ENCODE peak calls at places on chromosomes 2 and 18, in nine cellular contexts. E, T, A, S, Q, H, R, M and O are unnamed samples.

GRCh38 chr2:102050854-102051391 is 59.2 kb downstream of the IL1R2 start:
- DNase-seq in E (peak; percentile 87), T (peak; percentile 72), A (peak; percentile 83), S (no peak), Q (no peak), H (no peak), R (peak; percentile 66), M (peak; percentile 97), O (peak; percentile 98)

GRCh38 chr2:11068079-11068741 is 87.1 kb upstream of the SLC66A3 start:
- DNase-seq in E (no peak), T (no peak), A (no peak), S (no peak), Q (no peak), H (no peak), R (no peak), M (no peak), O (no peak)

GRCh38 chr18:56517761-56518160 is 120.6 kb downstream of the TXNL1 start:
- DNase-seq in E (no peak), T (no peak), A (no peak), S (no peak), Q (no peak), H (no peak), R (no peak), M (no peak), O (no peak)

GRCh38 chr2:127569274-127570065 is 34.0 kb downstream of the MYO7B start:
- DNase-seq in E (peak; percentile 83), T (no peak), A (no peak), S (no peak), Q (no peak), H (no peak), R (no peak), M (peak; percentile 59), O (peak; percentile 75)

GRCh38 chr18:54958711-54959625 is at the start of gene CCDC68:
- DNase-seq in E (peak; percentile 42), T (peak; percentile 85), A (peak; percentile 67), S (no peak), Q (no peak), H (peak; percentile 35), R (peak; percentile 75), M (no peak), O (no peak)

GRCh38 chr2:144989580-144990270 is 469.8 kb upstream of the ZEB2 start:
- DNase-seq in E (peak; percentile 28), T (no peak), A (no peak), S (no peak), Q (no peak), H (no peak), R (no peak), M (no peak), O (no peak)

GRCh38 chr2:68287580-68288441 is 31.9 kb downstream of the CNRIP1 start:
- DNase-seq in E (peak; percentile 50), T (peak; percentile 20), A (peak; percentile 18), S (peak; percentile 46), Q (no peak), H (no peak), R (peak; percentile 53), M (no peak), O (no peak)

GRCh38 chr2:68912732-68913131 is 40.0 kb downstream of the GKN2 start:
- DNase-seq in E (no peak), T (no peak), A (no peak), S (no peak), Q (no peak), H (no peak), R (no peak), M (no peak), O (no peak)

GRCh38 chr2:223734346-223734745 is 103.0 kb downstream of the AP1S3 start:
- DNase-seq in E (no peak), T (no peak), A (no peak), S (no peak), Q (no peak), H (no peak), R (no peak), M (no peak), O (no peak)

GRCh38 chr18:80229766-80230745 is 17.3 kb downstream of the PARD6G start:
- DNase-seq in E (no peak), T (no peak), A (no peak), S (no peak), Q (no peak), H (no peak), R (no peak), M (no peak), O (peak; percentile 36)

GRCh38 chr2:238459081-238459629 is 32.4 kb downstream of the ASB1 start:
- DNase-seq in E (peak; percentile 84), T (no peak), A (peak; percentile 53), S (no peak), Q (no peak), H (no peak), R (no peak), M (peak; percentile 90), O (peak; percentile 77)

GRCh38 chr2:173568054-173568453 is 213.4 kb downstream of the CDCA7 start:
- DNase-seq in E (no peak), T (peak; percentile 43), A (peak; percentile 17), S (no peak), Q (no peak), H (no peak), R (peak; percentile 24), M (no peak), O (no peak)

GRCh38 chr2:20231632-20232031 is 6.7 kb upstream of the SDC1 start:
- DNase-seq in E (peak; percentile 72), T (peak; percentile 93), A (no peak), S (no peak), Q (no peak), H (peak; percentile 65), R (peak; percentile 60), M (no peak), O (peak; percentile 52)

GRCh38 chr2:68594674-68595492 is 48.5 kb upstream of the PROKR1 start:
- DNase-seq in E (peak; percentile 16), T (peak; percentile 42), A (peak; percentile 17), S (peak; percentile 63), Q (peak; percentile 57), H (peak; percentile 19), R (peak; percentile 39), M (no peak), O (no peak)

GRCh38 chr2:238930216-238930615 is 82.3 kb downstream of the TWIST2 start:
- DNase-seq in E (no peak), T (no peak), A (no peak), S (no peak), Q (no peak), H (no peak), R (no peak), M (peak; percentile 28), O (no peak)

GRCh38 chr2:160583823-160584537 is 90.4 kb upstream of the RBMS1 start:
- DNase-seq in E (no peak), T (no peak), A (no peak), S (no peak), Q (no peak), H (no peak), R (no peak), M (no peak), O (no peak)

GRCh38 chr2:12501469-12502147 is 215.1 kb upstream of the TRIB2 start:
- DNase-seq in E (no peak), T (no peak), A (peak; percentile 44), S (peak; percentile 68), Q (no peak), H (no peak), R (no peak), M (peak; percentile 69), O (peak; percentile 72)

GRCh38 chr2:109128466-109129355 is at the start of gene SH3RF3:
- DNase-seq in E (peak; percentile 69), T (peak; percentile 38), A (peak; percentile 70), S (peak; percentile 52), Q (no peak), H (peak; percentile 24), R (peak; percentile 49), M (peak; percentile 76), O (no peak)

GRCh38 chr2:53437371-53437770 is 330.2 kb upstream of the CHAC2 start:
- DNase-seq in E (peak; percentile 66), T (no peak), A (no peak), S (no peak), Q (no peak), H (no peak), R (no peak), M (no peak), O (no peak)

GRCh38 chr2:127106457-127106997 is 427 bp downstream of the BIN1 start:
- DNase-seq in E (peak; percentile 36), T (no peak), A (no peak), S (no peak), Q (no peak), H (no peak), R (peak; percentile 51), M (peak; percentile 80), O (no peak)

GRCh38 chr18:14964002-14964401 is 216.0 kb downstream of the ANKRD30B start:
- DNase-seq in E (no peak), T (no peak), A (no peak), S (no peak), Q (no peak), H (no peak), R (no peak), M (no peak), O (peak; percentile 9)
- H3K9me3 ChIP-seq in E (no peaks in the 10 kb centered on the region), T (no peaks in the 10 kb centered on the region), A (no peaks in the 10 kb centered on the region), S (no peaks in the 10 kb centered on the region), Q (no peaks in the 10 kb centered on the region), H (no peaks in the 10 kb centered on the region), R (no peaks in the 10 kb centered on the region), M (peaks cover 6% of the 10 kb centered on the region), O (no peaks in the 10 kb centered on the region)

DNA sequence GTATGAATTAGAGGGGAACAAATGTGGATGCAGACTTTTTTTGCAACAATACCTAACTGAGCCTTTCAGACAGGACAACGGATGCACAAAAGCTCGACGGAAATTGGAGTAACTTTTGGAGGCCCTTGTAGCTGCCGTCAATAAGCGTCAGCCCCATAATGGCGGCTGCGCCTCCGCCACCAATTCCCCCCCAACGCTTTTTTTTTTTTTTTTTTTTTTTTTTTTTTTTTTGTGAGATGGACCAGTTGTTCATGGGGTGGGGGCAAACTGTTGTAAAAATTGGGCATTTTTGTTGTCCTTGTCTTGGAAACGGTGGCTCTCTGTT is 138.4 kb upstream of the SIX3 start:
- DNase-seq in E (no peak), T (no peak), A (no peak), S (no peak), Q (no peak), H (no peak), R (no peak), M (no peak), O (no peak)
- H3K4me3 ChIP-seq in E (no peak overlapping the region), T (no peak overlapping the region), A (peak overlapping the region; percentile 23), S (no peak overlapping the region), Q (no peak overlapping the region), H (no peak overlapping the region), R (no peak overlapping the region), M (no peak overlapping the region), O (no peak overlapping the region)

GRCh38 chr2:74385396-74385795 is 5.3 kb upstream of the DCTN1 start:
- DNase-seq in E (peak; percentile 25), T (no peak), A (no peak), S (no peak), Q (no peak), H (no peak), R (no peak), M (no peak), O (no peak)
- TF ChIP-seq CTCF in E (no peak), T (no peak), A (no peak), S (no peak), Q (no peak), H (no peak), R (no peak), M (no peak), O (no peak)

DNA sequence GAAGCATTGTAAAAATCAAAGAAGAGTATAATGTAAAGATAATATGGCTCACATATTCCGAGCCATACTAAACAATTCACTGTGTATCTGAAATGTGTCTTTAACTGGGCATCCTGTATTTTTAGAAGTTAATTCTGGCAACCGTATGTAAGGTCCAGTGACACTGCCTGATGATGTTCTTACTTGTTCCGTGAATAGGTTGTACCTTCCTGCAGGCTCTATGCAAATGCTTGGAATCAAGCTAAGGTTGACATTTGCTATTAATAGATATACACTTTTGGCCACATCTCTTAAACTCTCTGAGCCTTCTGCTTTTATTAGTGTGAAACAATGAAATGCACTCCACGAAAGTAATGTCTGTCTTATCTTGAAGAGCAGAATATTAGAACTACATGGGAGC is 534.6 kb downstream of the CCDC85A start:
- DNase-seq in E (no peak), T (no peak), A (no peak), S (no peak), Q (no peak), H (no peak), R (no peak), M (no peak), O (no peak)
- H3K9me3 ChIP-seq in E (no peaks in the 10 kb centered on the region), T (no peaks in the 10 kb centered on the region), A (no peaks in the 10 kb centered on the region), S (no peaks in the 10 kb centered on the region), Q (no peaks in the 10 kb centered on the region), H (peaks cover 2% of the 10 kb centered on the region), R (no peaks in the 10 kb centered on the region), M (no peaks in the 10 kb centered on the region), O (no peaks in the 10 kb centered on the region)